ENCODE peak calls at places on chromosomes 7 and 10, in four cellular contexts. P is WTC11, C is A549, W is K562. D is an unnamed sample.

GRCh38 chr7:79403879-79404278 is 49.6 kb downstream of the MAGI2 start:
- DNase-seq in P (no peak), C (no peak), W (no peak), D (no peak)

GRCh38 chr10:30285970-30286369 is 63.1 kb downstream of the MTPAP start:
- DNase-seq in P (no peak), C (no peak), W (no peak), D (no peak)

GRCh38 chr10:132021504-132022143 is 39.9 kb upstream of the BNIP3 start:
- DNase-seq in P (no peak), C (no peak), W (no peak), D (no peak)

GRCh38 chr10:77637474-77637985 is at the start of gene KCNMA1:
- DNase-seq in P (peak; percentile 41), C (peak; percentile 51), W (no peak), D (no peak)

GRCh38 chr7:28481131-28481926 is 69.0 kb downstream of the CREB5 start:
- DNase-seq in P (no peak), C (no peak), W (no peak), D (no peak)

GRCh38 chr10:9331583-9332008 is 1277.1 kb downstream of the GATA3 start:
- DNase-seq in P (no peak), C (peak; percentile 48), W (peak; percentile 35), D (peak; percentile 21)

GRCh38 chr10:114821915-114822770 is 563 bp downstream of the FHIP2A start:
- DNase-seq in P (peak; percentile 26), C (peak; percentile 26), W (peak; percentile 31), D (peak; percentile 6)

GRCh38 chr10:89861584-89862287 is 160.3 kb downstream of the KIF20B start:
- DNase-seq in P (no peak), C (no peak), W (no peak), D (no peak)

GRCh38 chr10:79331709-79332108 is 15.6 kb upstream of the PPIF start:
- DNase-seq in P (no peak), C (peak; percentile 80), W (no peak), D (no peak)

GRCh38 chr10:77604063-77604462 is 33.5 kb downstream of the KCNMA1 start:
- DNase-seq in P (no peak), C (no peak), W (no peak), D (no peak)

GRCh38 chr7:32119790-32120196 is 49.6 kb upstream of the PDE1C start:
- DNase-seq in P (peak; percentile 18), C (no peak), W (no peak), D (no peak)

GRCh38 chr10:35339946-35340345 is 3.6 kb downstream of the CCNY start:
- DNase-seq in P (no peak), C (no peak), W (no peak), D (no peak)

GRCh38 chr10:1180071-1180730 is 124.0 kb downstream of the WDR37 start:
- DNase-seq in P (peak; percentile 3), C (no peak), W (no peak), D (no peak)

GRCh38 chr7:610531-611280 is 91.1 kb upstream of the PDGFA start:
- DNase-seq in P (no peak), C (no peak), W (peak; percentile 84), D (no peak)

GRCh38 chr10:81215498-81215897 is 659.5 kb upstream of the NRG3 start:
- DNase-seq in P (no peak), C (no peak), W (no peak), D (no peak)

GRCh38 chr10:23399701-23400144 is 39.2 kb upstream of the OTUD1 start:
- DNase-seq in P (no peak), C (no peak), W (no peak), D (peak; percentile 6)

GRCh38 chr10:72846225-72846624 is 47.3 kb upstream of the OIT3 start:
- DNase-seq in P (no peak), C (peak; percentile 52), W (no peak), D (no peak)

GRCh38 chr10:124367936-124368335 is 50.8 kb downstream of the OAT start:
- DNase-seq in P (no peak), C (no peak), W (no peak), D (no peak)

GRCh38 chr7:107115762-107116540 is 52.9 kb upstream of the HBP1 start:
- DNase-seq in P (no peak), C (no peak), W (no peak), D (no peak)

GRCh38 chr7:74061840-74062539 is 21.6 kb upstream of the LIMK1 start:
- DNase-seq in P (no peak), C (peak; percentile 95), W (peak; percentile 73), D (peak; percentile 78)

GRCh38 chr10:17453377-17454091 is 861 bp downstream of the ST8SIA6 start:
- DNase-seq in P (peak; percentile 71), C (peak; percentile 37), W (peak; percentile 54), D (no peak)

GRCh38 chr10:4111593-4111992 is 326.6 kb upstream of the KLF6 start:
- DNase-seq in P (no peak), C (no peak), W (no peak), D (no peak)

GRCh38 chr10:77824893-77825292 is 101.7 kb downstream of the DLG5 start:
- DNase-seq in P (no peak), C (no peak), W (no peak), D (no peak)

GRCh38 chr10:6074489-6075301 is 12.5 kb upstream of the IL2RA start:
- DNase-seq in P (no peak), C (no peak), W (no peak), D (no peak)

GRCh38 chr7:2757904-2758672 is 70.1 kb downstream of the AMZ1 start:
- DNase-seq in P (no peak), C (peak; percentile 72), W (peak; percentile 73), D (peak; percentile 90)

GRCh38 chr7:151631149-151631967 is 111.7 kb upstream of the RHEB start:
- DNase-seq in P (peak; percentile 47), C (peak; percentile 32), W (no peak), D (no peak)

GRCh38 chr7:151626422-151627115 is 106.9 kb upstream of the RHEB start:
- DNase-seq in P (peak; percentile 57), C (peak; percentile 71), W (no peak), D (peak; percentile 45)

GRCh38 chr7:151630349-151630748 is 110.7 kb upstream of the RHEB start:
- DNase-seq in P (no peak), C (no peak), W (no peak), D (no peak)

GRCh38 chr7:151629873-151630272 is 110.2 kb upstream of the RHEB start:
- DNase-seq in P (no peak), C (no peak), W (no peak), D (no peak)

DNA sequence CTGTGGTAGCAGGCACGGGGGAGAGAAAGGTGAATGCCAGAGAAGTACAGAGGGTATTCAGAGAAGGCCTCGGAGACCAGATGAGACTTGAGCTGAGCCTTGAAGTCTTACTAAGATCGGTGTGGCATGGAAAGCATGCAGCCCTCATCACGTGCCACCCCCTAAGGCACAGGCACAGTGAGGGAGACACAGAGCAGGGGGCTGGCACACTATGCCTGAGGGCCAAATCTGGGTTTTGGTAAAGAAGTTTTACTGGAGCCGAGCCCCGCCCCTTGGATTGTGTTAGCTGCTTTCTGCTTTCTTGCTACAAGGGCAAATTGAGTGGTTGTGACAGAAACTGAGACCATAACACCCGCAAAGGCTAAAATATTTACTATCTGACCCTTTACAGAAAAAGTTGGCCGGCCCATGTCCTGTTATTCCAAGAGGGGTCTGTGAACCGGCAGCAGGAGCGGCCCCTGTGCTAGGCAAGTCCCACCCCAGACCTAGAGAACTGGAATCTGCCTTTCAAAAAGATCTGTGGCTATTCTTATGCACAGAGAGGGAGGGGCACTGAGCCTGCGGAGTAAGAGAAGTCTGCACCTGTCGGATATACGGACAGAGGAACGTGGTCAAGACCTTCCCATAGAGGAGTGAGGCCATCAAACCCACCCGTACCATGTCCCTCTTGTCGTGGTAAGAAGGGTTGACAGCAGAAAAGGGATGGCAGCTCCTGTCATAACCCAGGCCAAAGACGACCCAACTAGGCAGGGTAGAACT is 109.3 kb upstream of the RHEB start:
- DNase-seq in P (peak; percentile 31), C (no peak), W (no peak), D (no peak)
- TF ChIP-seq NR3C1 in P (no peak), C (no peak), W (no peak), D (no peak)

GRCh38 chr7:132386249-132386681 is 190.0 kb downstream of the PLXNA4 start:
- DNase-seq in P (no peak), C (no peak), W (no peak), D (no peak)
- TF ChIP-seq NR3C1 in P (no peak), C (no peak), W (no peak), D (no peak)

DNA sequence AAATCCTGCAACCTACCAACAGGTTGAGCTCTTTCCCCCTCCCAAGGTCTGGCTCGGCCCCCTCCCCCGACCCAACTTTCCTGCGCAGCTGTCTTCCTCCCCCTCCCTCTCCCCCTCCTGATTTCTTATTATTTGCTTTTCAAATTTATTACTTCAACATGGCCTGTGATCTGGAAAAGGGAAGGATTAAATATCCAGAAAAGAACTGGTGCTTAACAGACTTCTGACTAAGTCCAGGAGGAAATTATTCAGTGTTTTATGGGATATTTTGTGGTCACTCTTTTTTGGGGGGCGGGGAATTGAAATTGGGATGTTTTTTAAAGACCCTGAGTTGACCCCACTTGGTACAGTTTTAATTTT is 2.5 kb downstream of the ARID5B start:
- DNase-seq in P (no peak), C (no peak), W (no peak), D (no peak)
- TF ChIP-seq NR3C1 in P (no peak), C (no peak), W (no peak), D (no peak)

GRCh38 chr7:158487546-158488224 is 99.9 kb downstream of the PTPRN2 start:
- DNase-seq in P (no peak), C (no peak), W (no peak), D (no peak)
- TF ChIP-seq NR3C1 in P (no peak), C (no peak), W (no peak), D (no peak)

DNA sequence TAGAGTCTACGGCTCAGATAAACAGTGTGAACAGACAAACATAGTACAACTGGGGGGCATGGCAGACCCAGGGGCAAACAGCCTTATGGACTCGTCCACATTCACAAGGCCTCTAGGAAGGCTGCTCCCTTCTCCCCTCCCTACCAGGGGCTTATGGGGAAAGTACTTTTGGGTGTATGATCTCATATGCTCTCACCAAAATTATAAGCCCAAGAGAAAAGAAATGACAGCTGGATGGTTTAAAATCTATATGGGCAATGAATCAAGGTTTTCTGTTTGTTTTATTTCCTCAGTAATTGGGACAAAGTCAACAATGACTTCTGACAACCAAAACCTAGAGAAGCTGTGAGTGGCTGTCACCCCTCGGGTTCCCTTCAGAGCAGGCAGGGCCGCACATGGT is 144.4 kb downstream of the PKD1L1 start:
- DNase-seq in P (no peak), C (no peak), W (no peak), D (no peak)
- TF ChIP-seq NR3C1 in P (no peak), C (no peak), W (no peak), D (no peak)

DNA sequence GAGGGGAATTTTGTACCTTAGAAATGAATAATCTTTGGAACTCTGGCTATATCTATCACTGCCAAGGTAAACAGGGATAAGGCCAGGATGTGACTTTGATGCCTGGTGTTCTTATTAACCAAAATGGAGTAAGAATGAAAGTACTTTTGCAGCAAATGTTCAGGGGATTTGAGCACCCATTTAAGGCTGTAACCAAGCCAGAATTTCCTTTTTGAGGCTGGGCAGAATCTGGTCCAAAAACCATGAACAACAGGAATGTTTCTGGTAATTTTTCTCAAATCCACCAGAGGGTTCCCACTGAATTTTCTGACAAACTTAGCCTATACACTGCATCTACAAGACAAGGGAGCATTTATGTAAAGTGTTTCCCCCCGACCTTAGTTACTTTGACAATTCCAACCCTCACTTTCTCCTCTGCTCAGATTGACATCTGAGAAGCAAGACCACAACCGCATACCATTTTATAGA is 120.6 kb downstream of the BAMBI start:
- DNase-seq in P (no peak), C (no peak), W (no peak), D (no peak)
- TF ChIP-seq NR3C1 in P (no peak), C (no peak), W (no peak), D (no peak)

D was measured in HepG2.